ENCODE peak calls at places on chromosomes 16 and 17, in ten cellular contexts. W is Caco-2; J is natural killer cell; C is OCI-M1; T is anterior cingulate cortex; G is activated naive CD4-positive, alpha-beta T cell; Y is AG08395; S is glutamatergic neuron; L is NCI-H1105 treated with DMSO at 0.1 percent for 48 hours; Q is GM06990. E is an unnamed sample.

GRCh38 chr17:4949321-4950074 is 1.2 kb upstream of the PFN1 start:
- DNase-seq in J (peak), Y (peak), S (peak), C (peak), T (peak), W (peak), L (peak), Q (peak), G (peak), E (no peak)

GRCh38 chr17:12512712-12513355 is 152.9 kb upstream of the MYOCD start:
- DNase-seq in Q (no peak), J (no peak), T (no peak), C (no peak), G (no peak), W (no peak), Y (no peak), S (no peak), L (no peak), E (no peak)

GRCh38 chr16:67430504-67431076 is 331 bp upstream of the HSD11B2 start:
- DNase-seq in L (peak), S (peak), Y (no peak), W (peak), G (no peak), Q (no peak), J (no peak), T (no peak), C (no peak), E (peak)

GRCh38 chr16:57266531-57267268 is 17.8 kb downstream of the PLLP start:
- DNase-seq in T (no peak), Q (no peak), J (no peak), L (no peak), S (peak), W (no peak), Y (no peak), C (peak), G (no peak), E (no peak)

GRCh38 chr17:79913896-79914812 is 74.9 kb upstream of the CBX4 start:
- DNase-seq in Y (no peak), T (no peak), J (no peak), L (no peak), Q (no peak), S (no peak), W (no peak), C (no peak), G (no peak), E (no peak)

GRCh38 chr16:56675685-56676210 is 6.1 kb downstream of the MT1H start:
- DNase-seq in W (no peak), C (peak), Q (no peak), Y (no peak), T (no peak), G (no peak), L (no peak), J (peak), S (no peak), E (no peak)

GRCh38 chr17:11554042-11554441 is 44.2 kb upstream of the DNAH9 start:
- DNase-seq in S (no peak), L (no peak), C (no peak), T (peak), Y (no peak), Q (no peak), J (no peak), G (no peak), W (no peak), E (no peak)

GRCh38 chr17:27473748-27474609 is 17.7 kb downstream of the KSR1 start:
- DNase-seq in G (no peak), W (no peak), C (peak), S (no peak), T (no peak), Y (no peak), Q (peak), L (no peak), J (peak), E (peak)

GRCh38 chr17:61219460-61219859 is 180.2 kb upstream of the TBX2 start:
- DNase-seq in G (no peak), T (no peak), W (no peak), S (peak), C (no peak), J (no peak), Y (peak), L (no peak), Q (no peak), E (no peak)

GRCh38 chr17:81002409-81003361 is 11.0 kb downstream of the CHMP6 start:
- DNase-seq in S (no peak), L (peak), C (peak), W (no peak), Q (no peak), T (peak), G (no peak), Y (peak), J (no peak), E (no peak)

GRCh38 chr16:85553436-85554113 is 59.5 kb upstream of the GSE1 start:
- DNase-seq in J (peak), S (no peak), L (peak), C (peak), G (no peak), Q (peak), Y (peak), W (peak), T (no peak), E (peak)

E was measured in T47D.